ENCODE peak calls at places on chromosomes 13 and 19, in five cellular contexts. One of them, this sample, is unnamed.

GRCh38 chr19:6476896-6477431 is 4.6 kb downstream of the DENND1C start:
- DNase-seq in left ventricle myocardium inferior: no peak
- DNase-seq in heart right ventricle: no peak
- DNase-seq in colonic mucosa: no peak
- DNase-seq in HCT116: no peak
- DNase-seq in this sample: no peak

GRCh38 chr19:44777715-44778347 is at the start of gene CBLC:
- DNase-seq in colonic mucosa: peak; percentile 95
- DNase-seq in HCT116: peak; percentile 94
- DNase-seq in heart right ventricle: no peak
- DNase-seq in left ventricle myocardium inferior: no peak
- DNase-seq in this sample: no peak

GRCh38 chr13:74661851-74662250 is 527.6 kb upstream of the KLF12 start:
- DNase-seq in HCT116: no peak
- DNase-seq in heart right ventricle: no peak
- DNase-seq in colonic mucosa: no peak
- DNase-seq in left ventricle myocardium inferior: no peak
- DNase-seq in this sample: no peak

GRCh38 chr19:5018224-5019015 is 49.5 kb downstream of the KDM4B start:
- DNase-seq in colonic mucosa: no peak
- DNase-seq in left ventricle myocardium inferior: no peak
- DNase-seq in heart right ventricle: no peak
- DNase-seq in HCT116: no peak
- DNase-seq in this sample: no peak

GRCh38 chr13:99339736-99340392 is 32.7 kb upstream of the GPR183 start:
- DNase-seq in colonic mucosa: no peak
- DNase-seq in left ventricle myocardium inferior: no peak
- DNase-seq in heart right ventricle: no peak
- DNase-seq in HCT116: no peak
- DNase-seq in this sample: no peak

GRCh38 chr13:111484129-111484925 is 163.9 kb downstream of the TEX29 start:
- DNase-seq in HCT116: no peak
- DNase-seq in left ventricle myocardium inferior: no peak
- DNase-seq in colonic mucosa: peak; percentile 10
- DNase-seq in heart right ventricle: no peak
- DNase-seq in this sample: no peak

GRCh38 chr19:4396949-4397783 is 3.2 kb downstream of the SH3GL1 start:
- DNase-seq in HCT116: no peak
- DNase-seq in left ventricle myocardium inferior: no peak
- DNase-seq in heart right ventricle: no peak
- DNase-seq in colonic mucosa: no peak
- DNase-seq in this sample: no peak

GRCh38 chr13:42574435-42575311 is 721 bp downstream of the TNFSF11 start:
- DNase-seq in heart right ventricle: no peak
- DNase-seq in left ventricle myocardium inferior: no peak
- DNase-seq in HCT116: no peak
- DNase-seq in colonic mucosa: no peak
- DNase-seq in this sample: no peak

GRCh38 chr19:47601180-47601904 is 7.6 kb upstream of the BICRA start:
- DNase-seq in left ventricle myocardium inferior: no peak
- DNase-seq in colonic mucosa: peak; percentile 86
- DNase-seq in heart right ventricle: no peak
- DNase-seq in HCT116: no peak
- DNase-seq in this sample: no peak

GRCh38 chr13:18949970-18950369 is 231.7 kb downstream of the TUBA3C start:
- DNase-seq in colonic mucosa: no peak
- DNase-seq in heart right ventricle: no peak
- DNase-seq in HCT116: no peak
- DNase-seq in left ventricle myocardium inferior: no peak
- DNase-seq in this sample: no peak

GRCh38 chr13:18949489-18949761 is 232.2 kb downstream of the TUBA3C start:
- DNase-seq in left ventricle myocardium inferior: no peak
- DNase-seq in HCT116: no peak
- DNase-seq in heart right ventricle: no peak
- DNase-seq in colonic mucosa: no peak
- DNase-seq in this sample: no peak

GRCh38 chr13:18953139-18953930 is 228.3 kb downstream of the TUBA3C start:
- DNase-seq in HCT116: no peak
- DNase-seq in colonic mucosa: no peak
- DNase-seq in left ventricle myocardium inferior: no peak
- DNase-seq in heart right ventricle: no peak
- DNase-seq in this sample: no peak

GRCh38 chr13:18952225-18953016 is 229.2 kb downstream of the TUBA3C start:
- DNase-seq in HCT116: no peak
- DNase-seq in heart right ventricle: no peak
- DNase-seq in colonic mucosa: no peak
- DNase-seq in left ventricle myocardium inferior: no peak
- DNase-seq in this sample: no peak

DNA sequence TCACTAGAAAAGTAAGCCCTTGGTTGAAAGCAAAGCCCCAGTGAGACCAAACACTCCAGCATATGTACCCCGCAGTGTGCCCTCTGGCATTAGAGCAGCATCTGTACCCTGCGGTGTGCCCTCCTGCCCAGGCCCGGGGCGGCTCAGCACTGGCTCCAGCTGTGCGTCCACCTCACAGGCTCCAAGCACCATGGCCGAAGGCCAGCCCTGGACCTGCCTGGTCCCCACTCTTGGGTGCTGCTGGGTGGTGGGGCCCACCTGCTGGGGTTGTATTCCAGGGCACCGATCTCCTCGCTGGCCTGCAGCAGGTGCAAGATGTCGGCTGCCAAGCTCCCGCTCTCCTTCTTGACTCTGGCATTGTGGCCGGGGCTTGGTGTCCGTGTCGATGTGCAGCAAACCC is 230.2 kb downstream of the TUBA3C start:
- DNase-seq in heart right ventricle: no peak
- DNase-seq in colonic mucosa: no peak
- DNase-seq in left ventricle myocardium inferior: no peak
- DNase-seq in HCT116: no peak
- DNase-seq in this sample: no peak
- H3K36me3 ChIP-seq in heart right ventricle: no peaks in the 10 kb centered on the region
- H3K36me3 ChIP-seq in colonic mucosa: no peaks in the 10 kb centered on the region
- H3K36me3 ChIP-seq in left ventricle myocardium inferior: no peaks in the 10 kb centered on the region
- H3K36me3 ChIP-seq in HCT116: no peaks in the 10 kb centered on the region
- H3K36me3 ChIP-seq in this sample: no peaks in the 10 kb centered on the region

GRCh38 chr13:50375792-50376191 is 360.5 kb downstream of the KCNRG start:
- DNase-seq in HCT116: no peak
- DNase-seq in left ventricle myocardium inferior: no peak
- DNase-seq in heart right ventricle: no peak
- DNase-seq in colonic mucosa: no peak
- DNase-seq in this sample: no peak

GRCh38 chr13:50378513-50378970 is 363.3 kb downstream of the KCNRG start:
- DNase-seq in heart right ventricle: no peak
- DNase-seq in colonic mucosa: no peak
- DNase-seq in left ventricle myocardium inferior: no peak
- DNase-seq in HCT116: no peak
- DNase-seq in this sample: no peak

GRCh38 chr13:50377726-50378270 is 362.6 kb downstream of the KCNRG start:
- DNase-seq in heart right ventricle: no peak
- DNase-seq in colonic mucosa: no peak
- DNase-seq in HCT116: no peak
- DNase-seq in left ventricle myocardium inferior: no peak
- DNase-seq in this sample: no peak

GRCh38 chr13:50374517-50374916 is 359.3 kb downstream of the KCNRG start:
- DNase-seq in colonic mucosa: no peak
- DNase-seq in heart right ventricle: no peak
- DNase-seq in left ventricle myocardium inferior: no peak
- DNase-seq in HCT116: no peak
- DNase-seq in this sample: no peak

DNA sequence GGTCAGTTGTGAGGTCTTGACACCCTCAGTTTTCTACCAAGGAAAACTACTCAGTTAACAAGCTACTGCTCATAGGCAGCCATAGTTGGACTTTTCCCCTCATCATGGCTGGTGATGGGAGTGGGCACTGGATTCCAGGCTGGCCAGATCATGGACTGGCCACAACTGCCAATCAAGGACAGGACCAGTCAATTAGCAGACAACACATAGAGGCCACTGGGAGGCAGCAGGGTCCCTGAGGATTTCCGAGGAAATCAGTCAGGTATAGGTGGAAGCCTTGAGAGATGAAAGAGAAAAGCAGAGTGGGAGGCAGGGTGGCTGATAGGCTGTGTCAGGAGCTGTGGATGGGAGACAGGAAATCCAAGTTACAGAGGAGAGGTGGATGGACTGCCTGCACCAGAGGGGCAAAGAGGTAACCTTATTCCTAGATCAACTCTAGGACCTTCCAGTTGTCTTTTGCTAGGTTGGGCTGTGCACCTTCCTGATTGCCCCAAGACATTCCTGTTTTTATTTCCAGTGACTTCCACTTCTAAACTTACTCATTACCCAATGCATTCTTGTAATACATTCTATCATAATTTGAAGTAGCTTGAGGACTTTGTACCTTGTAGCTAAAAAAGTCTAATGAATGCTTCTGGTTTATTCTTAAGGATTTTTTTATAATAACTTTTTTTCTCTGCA is 361.8 kb downstream of the KCNRG start:
- DNase-seq in HCT116: no peak
- DNase-seq in heart right ventricle: no peak
- DNase-seq in left ventricle myocardium inferior: no peak
- DNase-seq in colonic mucosa: no peak
- DNase-seq in this sample: no peak
- TF ChIP-seq CTCF in HCT116: no peak
- TF ChIP-seq CTCF in heart right ventricle: peak; percentile 39
- TF ChIP-seq CTCF in left ventricle myocardium inferior: peak; percentile 60
- TF ChIP-seq CTCF in colonic mucosa: no peak
- TF ChIP-seq CTCF in this sample: no peak

GRCh38 chr19:16519230-16519687 is 23.0 kb downstream of the CHERP start:
- DNase-seq in heart right ventricle: no peak
- DNase-seq in left ventricle myocardium inferior: no peak
- DNase-seq in HCT116: no peak
- DNase-seq in colonic mucosa: no peak
- DNase-seq in this sample: no peak
- H3K36me3 ChIP-seq in heart right ventricle: peaks cover 72% of the 10 kb centered on the region
- H3K36me3 ChIP-seq in left ventricle myocardium inferior: peaks cover 91% of the 10 kb centered on the region
- H3K36me3 ChIP-seq in HCT116: peaks cover 31% of the 10 kb centered on the region
- H3K36me3 ChIP-seq in colonic mucosa: peaks cover 31% of the 10 kb centered on the region
- H3K36me3 ChIP-seq in this sample: no peaks in the 10 kb centered on the region

GRCh38 chr13:62629618-62630017 is 1214.0 kb upstream of the PCDH20 start:
- DNase-seq in heart right ventricle: no peak
- DNase-seq in HCT116: no peak
- DNase-seq in colonic mucosa: no peak
- DNase-seq in left ventricle myocardium inferior: no peak
- DNase-seq in this sample: no peak

GRCh38 chr13:62627226-62627625 is 1211.6 kb upstream of the PCDH20 start:
- DNase-seq in colonic mucosa: no peak
- DNase-seq in left ventricle myocardium inferior: no peak
- DNase-seq in heart right ventricle: no peak
- DNase-seq in HCT116: no peak
- DNase-seq in this sample: no peak

GRCh38 chr13:62631124-62631523 is 1215.5 kb upstream of the PCDH20 start:
- DNase-seq in heart right ventricle: no peak
- DNase-seq in HCT116: no peak
- DNase-seq in left ventricle myocardium inferior: no peak
- DNase-seq in colonic mucosa: no peak
- DNase-seq in this sample: no peak

GRCh38 chr13:62625214-62625613 is 1209.6 kb upstream of the PCDH20 start:
- DNase-seq in left ventricle myocardium inferior: no peak
- DNase-seq in colonic mucosa: no peak
- DNase-seq in HCT116: no peak
- DNase-seq in heart right ventricle: no peak
- DNase-seq in this sample: no peak

DNA sequence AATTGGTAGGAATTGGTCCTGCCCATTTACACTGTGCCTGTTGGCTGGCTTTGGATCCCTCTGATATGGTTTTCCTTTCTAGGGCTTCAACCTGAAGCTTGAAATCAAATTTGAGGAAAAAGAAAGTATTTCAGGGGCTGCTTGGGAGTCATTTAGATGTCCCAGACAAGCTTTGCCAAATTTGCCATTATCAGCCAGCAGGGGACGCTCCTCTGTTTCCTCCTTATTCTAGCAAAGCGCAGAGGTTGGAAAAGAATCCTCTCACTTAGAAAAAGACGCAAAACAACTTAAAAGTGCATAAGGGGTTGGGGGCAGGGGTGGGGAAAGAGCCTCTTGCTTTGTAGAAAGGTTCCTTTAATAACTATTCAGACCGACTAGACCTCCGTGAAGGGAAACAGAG is 1211.1 kb upstream of the PCDH20 start:
- DNase-seq in heart right ventricle: no peak
- DNase-seq in colonic mucosa: no peak
- DNase-seq in HCT116: no peak
- DNase-seq in left ventricle myocardium inferior: no peak
- DNase-seq in this sample: no peak
- TF ChIP-seq CTCF in heart right ventricle: no peak
- TF ChIP-seq CTCF in colonic mucosa: no peak
- TF ChIP-seq CTCF in HCT116: peak; percentile 26
- TF ChIP-seq CTCF in left ventricle myocardium inferior: no peak
- TF ChIP-seq CTCF in this sample: no peak

DNA sequence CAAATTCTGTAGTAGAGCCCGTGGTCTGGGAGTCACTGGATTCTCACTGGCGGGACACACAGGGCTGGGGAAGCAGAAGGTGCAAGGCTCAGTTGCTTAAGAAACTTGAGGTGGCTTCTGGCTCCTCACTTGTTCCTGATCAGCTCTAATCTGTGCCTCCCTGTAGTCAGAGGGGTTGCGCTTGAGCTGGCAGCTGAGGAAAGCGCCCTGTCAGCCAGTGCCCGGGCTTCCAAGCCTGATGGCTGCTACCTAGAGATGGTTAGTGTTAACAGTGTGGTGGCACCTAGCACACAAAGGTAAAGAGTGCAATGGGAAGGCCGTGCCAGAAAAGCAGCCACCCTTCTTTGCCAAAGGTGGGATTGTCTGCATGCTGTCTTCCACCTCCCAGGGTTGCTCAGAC is 8.8 kb downstream of the HNRNPM start:
- DNase-seq in colonic mucosa: no peak
- DNase-seq in HCT116: no peak
- DNase-seq in left ventricle myocardium inferior: no peak
- DNase-seq in heart right ventricle: no peak
- DNase-seq in this sample: no peak
- H3K36me3 ChIP-seq in colonic mucosa: peaks cover 4% of the 10 kb centered on the region
- H3K36me3 ChIP-seq in HCT116: peaks cover 29% of the 10 kb centered on the region
- H3K36me3 ChIP-seq in left ventricle myocardium inferior: peaks cover 30% of the 10 kb centered on the region
- H3K36me3 ChIP-seq in heart right ventricle: peaks cover 9% of the 10 kb centered on the region
- H3K36me3 ChIP-seq in this sample: no peaks in the 10 kb centered on the region

GRCh38 chr13:53150568-53150967 is 122.0 kb downstream of the OLFM4 start:
- DNase-seq in heart right ventricle: no peak
- DNase-seq in HCT116: no peak
- DNase-seq in left ventricle myocardium inferior: no peak
- DNase-seq in colonic mucosa: no peak
- DNase-seq in this sample: no peak

DNA sequence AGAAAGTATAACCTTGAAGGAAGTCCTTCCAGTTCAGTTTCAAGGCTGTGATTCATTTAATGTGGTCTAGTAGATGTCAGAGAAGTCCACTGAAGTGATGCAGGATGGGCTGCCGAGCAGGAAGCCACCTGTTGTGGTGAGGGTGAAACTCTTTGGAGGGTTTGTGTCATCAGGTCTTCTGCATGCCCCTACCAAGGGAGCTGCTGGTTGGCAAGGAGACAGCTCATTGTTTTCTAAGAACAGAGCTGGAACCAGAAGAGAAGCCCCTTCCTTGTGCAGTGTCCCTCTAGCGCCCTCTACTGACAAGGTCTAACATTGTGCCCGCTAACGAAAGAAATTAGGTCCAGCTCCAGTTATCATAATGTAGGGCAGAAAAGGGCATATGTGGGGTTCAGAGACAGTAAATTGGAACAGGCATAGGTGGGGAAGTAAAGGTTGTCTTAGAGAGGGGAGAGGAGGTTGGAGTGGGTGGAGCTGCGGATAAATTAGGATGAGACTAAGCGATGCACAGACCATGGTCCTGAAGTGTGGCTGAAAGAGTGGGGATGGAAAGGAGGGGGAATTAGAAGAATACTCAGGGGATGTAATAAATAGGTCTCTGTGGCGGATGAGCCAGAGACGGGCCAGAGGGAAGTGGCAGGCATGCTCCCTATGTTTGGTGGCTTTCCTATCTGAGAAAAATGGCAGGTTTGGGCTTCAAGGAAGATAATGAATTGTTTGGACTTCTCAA is 123.2 kb downstream of the OLFM4 start:
- DNase-seq in left ventricle myocardium inferior: no peak
- DNase-seq in HCT116: peak; percentile 15
- DNase-seq in colonic mucosa: peak; percentile 60
- DNase-seq in heart right ventricle: no peak
- DNase-seq in this sample: no peak
- TF ChIP-seq CTCF in left ventricle myocardium inferior: peak; percentile 76
- TF ChIP-seq CTCF in HCT116: peak; percentile 73
- TF ChIP-seq CTCF in colonic mucosa: peak; percentile 57
- TF ChIP-seq CTCF in heart right ventricle: peak; percentile 71
- TF ChIP-seq CTCF in this sample: peak; percentile 49